ENCODE peak calls at places on chromosomes 2 and 18, in six cellular contexts. P, X, H, K, Y and S are unnamed samples.
A peak's percentile ranks its signal among the peaks of the same experiment; 100 is the strongest.

GRCh38 chr18:74257083-74257482 is 34.7 kb downstream of the CYB5A start:
- DNase-seq in P (no peak), X (no peak), H (no peak), K (no peak), Y (no peak), S (no peak)

GRCh38 chr2:85998071-85998991 is 107.4 kb downstream of the POLR1A start:
- DNase-seq in P (no peak), X (no peak), H (no peak), K (no peak), Y (peak; percentile 41), S (no peak)

GRCh38 chr2:104413890-104414289 is 440.0 kb upstream of the POU3F3 start:
- DNase-seq in P (no peak), X (no peak), H (no peak), K (no peak), Y (no peak), S (no peak)

GRCh38 chr18:6776193-6776592 is 46.7 kb downstream of the ARHGAP28 start:
- DNase-seq in P (no peak), X (no peak), H (no peak), K (no peak), Y (peak; percentile 69), S (no peak)

GRCh38 chr2:44450806-44451205 is 89.1 kb downstream of the CAMKMT start:
- DNase-seq in P (no peak), X (no peak), H (no peak), K (no peak), Y (no peak), S (peak; percentile 17)

GRCh38 chr2:75607988-75608683 is 38.4 kb upstream of the MRPL19 start:
- DNase-seq in P (no peak), X (no peak), H (no peak), K (no peak), Y (no peak), S (peak; percentile 62)

GRCh38 chr2:151251012-151251411 is 10.7 kb downstream of the RBM43 start:
- DNase-seq in P (no peak), X (no peak), H (no peak), K (no peak), Y (no peak), S (no peak)

GRCh38 chr2:132754392-132754791 is 84.4 kb upstream of the LYPD1 start:
- DNase-seq in P (no peak), X (no peak), H (no peak), K (no peak), Y (no peak), S (peak; percentile 87)

GRCh38 chr18:73235491-73235890 is 367.7 kb upstream of the NETO1 start:
- DNase-seq in P (no peak), X (no peak), H (no peak), K (no peak), Y (peak; percentile 19), S (no peak)

GRCh38 chr18:24602156-24602555 is 141.7 kb downstream of the HRH4 start:
- DNase-seq in P (no peak), X (no peak), H (no peak), K (no peak), Y (no peak), S (peak; percentile 3)

GRCh38 chr2:62768615-62769014 is 63.1 kb downstream of the EHBP1 start:
- DNase-seq in P (no peak), X (no peak), H (no peak), K (no peak), Y (no peak), S (no peak)

GRCh38 chr18:45686892-45687611 is 36.9 kb upstream of the SLC14A1 start:
- DNase-seq in P (no peak), X (peak; percentile 72), H (peak; percentile 71), K (no peak), Y (no peak), S (no peak)

GRCh38 chr18:22378672-22379282 is 38.9 kb downstream of the CTAGE1 start:
- DNase-seq in P (peak; percentile 33), X (no peak), H (peak; percentile 23), K (no peak), Y (peak; percentile 46), S (peak; percentile 56)

GRCh38 chr2:201644001-201644400 is 698 bp upstream of the TMEM237 start:
- DNase-seq in P (no peak), X (no peak), H (no peak), K (no peak), Y (no peak), S (peak; percentile 12)

DNA sequence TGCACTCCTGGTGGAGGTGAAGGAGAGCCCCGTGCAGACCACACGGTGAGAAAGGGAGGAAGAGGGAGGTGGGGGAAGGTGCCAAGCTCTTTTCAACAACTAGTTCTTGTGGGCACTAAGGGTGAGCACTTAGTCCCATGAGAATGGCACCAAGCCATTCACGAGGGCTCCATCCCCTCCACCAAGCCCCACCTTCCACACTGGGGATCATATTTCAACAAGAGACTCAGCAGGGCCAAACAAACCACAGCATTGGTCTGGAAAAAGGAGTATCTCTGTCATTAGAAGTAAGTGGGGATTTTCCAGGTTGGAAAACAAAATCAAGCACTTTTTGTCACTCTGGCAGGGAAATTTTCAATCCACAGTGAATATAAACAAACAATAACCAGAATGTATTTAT is 38.4 kb downstream of the ZAP70 start:
- DNase-seq in P (no peak), X (no peak), H (no peak), K (no peak), Y (no peak), S (peak; percentile 12)
- H3K4me1 ChIP-seq in P (no peaks in the 10 kb centered on the region), X (no peaks in the 10 kb centered on the region), H (peaks cover 20% of the 10 kb centered on the region), K (peaks cover 11% of the 10 kb centered on the region), Y (no peaks in the 10 kb centered on the region), S (peaks cover 6% of the 10 kb centered on the region)

GRCh38 chr2:115303-115702 is 69.0 kb upstream of the FAM110C start:
- DNase-seq in P (no peak), X (no peak), H (no peak), K (no peak), Y (peak; percentile 23), S (peak; percentile 33)
- TF ChIP-seq CTCF in P (no peak), X (no peak), H (no peak), K (no peak), Y (no peak), S (peak; percentile 40)

GRCh38 chr18:3415110-3415509 is 34.9 kb upstream of the TGIF1 start:
- DNase-seq in P (no peak), X (no peak), H (no peak), K (no peak), Y (no peak), S (no peak)

GRCh38 chr18:3410273-3410672 is 39.7 kb upstream of the TGIF1 start:
- DNase-seq in P (no peak), X (no peak), H (no peak), K (no peak), Y (no peak), S (no peak)

GRCh38 chr18:3409811-3410210 is 40.2 kb upstream of the TGIF1 start:
- DNase-seq in P (no peak), X (no peak), H (no peak), K (no peak), Y (no peak), S (no peak)

GRCh38 chr18:3411327-3411726 is 38.6 kb upstream of the TGIF1 start:
- DNase-seq in P (no peak), X (no peak), H (no peak), K (no peak), Y (no peak), S (no peak)

DNA sequence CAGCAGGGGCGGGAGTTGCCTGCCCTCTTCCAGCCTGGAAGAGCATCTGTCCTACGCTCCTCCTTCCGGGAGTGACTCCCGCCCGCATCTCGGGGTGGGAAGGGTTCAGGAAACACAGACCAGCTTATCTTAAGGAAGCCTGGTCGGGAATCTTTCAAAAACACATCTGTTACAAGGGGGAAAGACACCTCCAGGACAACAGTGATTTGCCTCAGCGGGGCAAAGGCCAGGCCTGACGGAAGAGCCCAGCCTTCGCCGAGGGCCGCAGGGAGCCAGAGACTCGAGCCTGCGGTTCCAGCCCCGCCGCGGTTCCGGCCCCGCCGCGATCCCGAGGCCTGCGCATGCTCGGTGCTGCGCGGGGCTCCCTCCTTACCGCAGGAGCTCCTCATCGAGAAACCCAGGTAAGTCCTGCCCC is 38.1 kb upstream of the TGIF1 start:
- DNase-seq in P (no peak), X (peak; percentile 69), H (no peak), K (no peak), Y (no peak), S (no peak)
- H3K4me3 ChIP-seq in P (peak overlapping the region; percentile 25), X (peak overlapping the region; percentile 43), H (no peak overlapping the region), K (peak overlapping the region; percentile 63), Y (no peak overlapping the region), S (no peak overlapping the region)

GRCh38 chr2:54561795-54562592 is 105.9 kb downstream of the SPTBN1 start:
- DNase-seq in P (no peak), X (no peak), H (no peak), K (no peak), Y (no peak), S (no peak)

GRCh38 chr2:54561010-54561409 is 104.9 kb downstream of the SPTBN1 start:
- DNase-seq in P (no peak), X (no peak), H (no peak), K (no peak), Y (no peak), S (no peak)

GRCh38 chr2:54566896-54567295 is 110.8 kb downstream of the SPTBN1 start:
- DNase-seq in P (no peak), X (no peak), H (no peak), K (no peak), Y (no peak), S (no peak)

GRCh38 chr2:54565551-54565950 is 109.4 kb downstream of the SPTBN1 start:
- DNase-seq in P (no peak), X (no peak), H (no peak), K (no peak), Y (no peak), S (no peak)

GRCh38 chr2:54564439-54564838 is 108.3 kb downstream of the SPTBN1 start:
- DNase-seq in P (no peak), X (no peak), H (no peak), K (no peak), Y (no peak), S (no peak)
- H3K4me1 ChIP-seq in P (peaks cover 26% of the 10 kb centered on the region), X (peaks cover 78% of the 10 kb centered on the region), H (peaks cover 70% of the 10 kb centered on the region), K (peaks cover 41% of the 10 kb centered on the region), Y (peaks cover 41% of the 10 kb centered on the region), S (peaks cover 19% of the 10 kb centered on the region)

DNA sequence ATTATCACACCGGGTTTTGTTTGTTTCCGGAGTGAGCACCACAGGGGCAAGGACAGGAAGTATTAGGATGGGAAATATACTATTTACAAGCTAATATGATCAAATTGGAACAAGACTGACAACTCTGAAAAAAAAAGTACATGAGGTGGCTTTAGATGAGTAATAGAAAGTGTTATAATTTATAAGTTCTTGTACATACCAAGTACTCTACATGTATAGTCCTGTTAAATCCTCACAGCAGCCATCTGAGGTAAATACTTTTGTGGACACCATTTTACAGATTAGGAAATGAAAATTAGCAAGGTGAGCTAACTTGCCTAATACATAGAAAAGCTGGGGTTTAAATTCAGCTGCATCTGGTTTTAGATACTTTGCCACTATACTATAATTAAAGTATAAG is 11.2 kb downstream of the FAP start:
- DNase-seq in P (no peak), X (no peak), H (no peak), K (no peak), Y (no peak), S (no peak)
- TF ChIP-seq CTCF in P (no peak), X (no peak), H (no peak), K (no peak), Y (no peak), S (no peak)